ENCODE peak calls at places on chromosomes 6 and 20, in six cellular contexts. One of them, this sample, is unnamed.

GRCh38 chr6:40755749-40756452 is 168.7 kb upstream of the LRFN2 start:
- DNase-seq in neural progenitor cell: no peak
- DNase-seq in stimulated activated CD4-positive, alpha-beta T cell treated with anti-CD3 and anti-CD28 coated beads, Interleukin-4, amount 100 ng/mL, for 1 hour: no peak
- DNase-seq in mucosa of descending colon: no peak
- DNase-seq in BJ: no peak
- DNase-seq in SW 1271: no peak
- DNase-seq in this sample: peak

GRCh38 chr6:134714113-134714512 is 235.8 kb downstream of the ALDH8A1 start:
- DNase-seq in SW 1271: no peak
- DNase-seq in BJ: no peak
- DNase-seq in stimulated activated CD4-positive, alpha-beta T cell treated with anti-CD3 and anti-CD28 coated beads, Interleukin-4, amount 100 ng/mL, for 1 hour: no peak
- DNase-seq in mucosa of descending colon: no peak
- DNase-seq in neural progenitor cell: no peak
- DNase-seq in this sample: no peak

GRCh38 chr6:106084106-106084963 is 1.8 kb upstream of the PRDM1 start:
- DNase-seq in neural progenitor cell: peak
- DNase-seq in BJ: no peak
- DNase-seq in SW 1271: no peak
- DNase-seq in mucosa of descending colon: no peak
- DNase-seq in stimulated activated CD4-positive, alpha-beta T cell treated with anti-CD3 and anti-CD28 coated beads, Interleukin-4, amount 100 ng/mL, for 1 hour: no peak
- DNase-seq in this sample: peak

GRCh38 chr20:35823937-35824336 is 52.1 kb downstream of the PHF20 start:
- DNase-seq in neural progenitor cell: peak
- DNase-seq in SW 1271: no peak
- DNase-seq in stimulated activated CD4-positive, alpha-beta T cell treated with anti-CD3 and anti-CD28 coated beads, Interleukin-4, amount 100 ng/mL, for 1 hour: no peak
- DNase-seq in mucosa of descending colon: no peak
- DNase-seq in BJ: no peak
- DNase-seq in this sample: no peak

GRCh38 chr20:57702521-57702920 is 7.3 kb downstream of the PMEPA1 start:
- DNase-seq in BJ: no peak
- DNase-seq in mucosa of descending colon: no peak
- DNase-seq in neural progenitor cell: no peak
- DNase-seq in stimulated activated CD4-positive, alpha-beta T cell treated with anti-CD3 and anti-CD28 coated beads, Interleukin-4, amount 100 ng/mL, for 1 hour: no peak
- DNase-seq in SW 1271: no peak
- DNase-seq in this sample: no peak

GRCh38 chr20:50248104-50248631 is 57.5 kb downstream of the CEBPB start:
- DNase-seq in mucosa of descending colon: no peak
- DNase-seq in BJ: no peak
- DNase-seq in stimulated activated CD4-positive, alpha-beta T cell treated with anti-CD3 and anti-CD28 coated beads, Interleukin-4, amount 100 ng/mL, for 1 hour: no peak
- DNase-seq in SW 1271: no peak
- DNase-seq in neural progenitor cell: no peak
- DNase-seq in this sample: peak

GRCh38 chr6:159874475-159874874 is 16.3 kb upstream of the MAS1 start:
- DNase-seq in BJ: no peak
- DNase-seq in SW 1271: no peak
- DNase-seq in neural progenitor cell: no peak
- DNase-seq in stimulated activated CD4-positive, alpha-beta T cell treated with anti-CD3 and anti-CD28 coated beads, Interleukin-4, amount 100 ng/mL, for 1 hour: no peak
- DNase-seq in mucosa of descending colon: no peak
- DNase-seq in this sample: no peak

GRCh38 chr20:17919149-17919548 is 49.4 kb downstream of the SNX5 start:
- DNase-seq in mucosa of descending colon: no peak
- DNase-seq in BJ: no peak
- DNase-seq in stimulated activated CD4-positive, alpha-beta T cell treated with anti-CD3 and anti-CD28 coated beads, Interleukin-4, amount 100 ng/mL, for 1 hour: no peak
- DNase-seq in SW 1271: no peak
- DNase-seq in neural progenitor cell: no peak
- DNase-seq in this sample: no peak

GRCh38 chr20:37389241-37389747 is 43.4 kb downstream of the SRC start:
- DNase-seq in BJ: no peak
- DNase-seq in stimulated activated CD4-positive, alpha-beta T cell treated with anti-CD3 and anti-CD28 coated beads, Interleukin-4, amount 100 ng/mL, for 1 hour: no peak
- DNase-seq in neural progenitor cell: no peak
- DNase-seq in SW 1271: no peak
- DNase-seq in mucosa of descending colon: peak
- DNase-seq in this sample: no peak

GRCh38 chr6:108080010-108080780 is 5.7 kb upstream of the OSTM1 start:
- DNase-seq in neural progenitor cell: no peak
- DNase-seq in SW 1271: no peak
- DNase-seq in stimulated activated CD4-positive, alpha-beta T cell treated with anti-CD3 and anti-CD28 coated beads, Interleukin-4, amount 100 ng/mL, for 1 hour: no peak
- DNase-seq in mucosa of descending colon: no peak
- DNase-seq in BJ: no peak
- DNase-seq in this sample: peak

GRCh38 chr6:105592329-105592728 is 189.4 kb upstream of the PREP start:
- DNase-seq in SW 1271: peak
- DNase-seq in mucosa of descending colon: no peak
- DNase-seq in stimulated activated CD4-positive, alpha-beta T cell treated with anti-CD3 and anti-CD28 coated beads, Interleukin-4, amount 100 ng/mL, for 1 hour: no peak
- DNase-seq in BJ: peak
- DNase-seq in neural progenitor cell: no peak
- DNase-seq in this sample: peak

GRCh38 chr6:149929422-149929821 is 6.5 kb upstream of the RAET1G start:
- DNase-seq in SW 1271: peak
- DNase-seq in stimulated activated CD4-positive, alpha-beta T cell treated with anti-CD3 and anti-CD28 coated beads, Interleukin-4, amount 100 ng/mL, for 1 hour: no peak
- DNase-seq in mucosa of descending colon: no peak
- DNase-seq in BJ: no peak
- DNase-seq in neural progenitor cell: peak
- DNase-seq in this sample: no peak

This sample was measured in amniotic epithelial cell.